ENCODE peak calls at places on chromosomes 12 and 14, in nine cellular contexts. E is heart left ventricle; J is Peyer's patch; V is HCT116; A is pancreas; X is CD8-positive, alpha-beta T cell; Y is aorta; F is upper lobe of right lung; O is SJCRH30. R is an unnamed sample. For H3K4me1, the result is how much of the 10 kb centered on the place peaks cover.

GRCh38 chr12:59429766-59430165 is 166.1 kb upstream of the SLC16A7 start:
- DNase-seq in V (no peak), F (no peak), A (no peak), J (no peak), O (no peak), Y (no peak), E (no peak), X (no peak), R (no peak)

GRCh38 chr12:92844147-92844763 is 84.8 kb downstream of the EEA1 start:
- DNase-seq in E (no peak), A (no peak), Y (no peak), J (no peak), X (no peak), F (no peak), O (no peak), V (no peak), R (no peak)

GRCh38 chr14:98871796-98872195 is 400.2 kb downstream of the BCL11B start:
- DNase-seq in X (no peak), F (no peak), J (no peak), Y (no peak), O (no peak), V (no peak), E (no peak), A (no peak), R (no peak)

GRCh38 chr14:103031956-103032355 is 25.4 kb downstream of the CDC42BPB start:
- DNase-seq in V (no peak), X (no peak), F (no peak), Y (no peak), J (peak), E (no peak), A (peak), O (no peak), R (no peak)

GRCh38 chr12:128534906-128535305 is 267.9 kb downstream of the TMEM132C start:
- DNase-seq in X (no peak), Y (no peak), O (no peak), J (no peak), E (no peak), V (no peak), A (no peak), F (no peak), R (no peak)

GRCh38 chr12:109744991-109745942 is 31.6 kb downstream of the FAM222A start:
- DNase-seq in O (no peak), E (no peak), Y (no peak), X (no peak), A (peak), F (peak), V (no peak), J (peak), R (no peak)

GRCh38 chr14:89255012-89255411 is 162.0 kb downstream of the FOXN3 start:
- DNase-seq in Y (no peak), O (no peak), V (no peak), A (no peak), J (no peak), X (no peak), E (no peak), F (no peak), R (no peak)

GRCh38 chr14:87745507-87746118 is 247.4 kb downstream of the GALC start:
- DNase-seq in E (no peak), O (peak), X (no peak), F (no peak), A (no peak), Y (no peak), V (peak), J (no peak), R (no peak)

GRCh38 chr12:25054783-25055144 is 105.9 kb upstream of the BCAT1 start:
- DNase-seq in O (no peak), A (no peak), F (no peak), J (no peak), X (peak), V (no peak), Y (no peak), E (no peak), R (peak)

GRCh38 chr12:75505706-75506312 is 5.6 kb downstream of the KRR1 start:
- DNase-seq in Y (no peak), A (no peak), X (no peak), V (no peak), F (no peak), E (no peak), O (no peak), J (no peak), R (no peak)

GRCh38 chr12:121579190-121579791 is 1.5 kb downstream of the KDM2B start:
- DNase-seq in O (peak), V (no peak), E (peak), F (peak), J (peak), A (peak), Y (peak), X (peak), R (peak)

GRCh38 chr14:36817071-36817930 is 155.6 kb downstream of the PAX9 start:
- DNase-seq in Y (no peak), A (no peak), F (no peak), J (no peak), O (no peak), E (no peak), X (no peak), V (no peak), R (no peak)

GRCh38 chr14:30938617-30939016 is 64.3 kb downstream of the COCH start:
- DNase-seq in X (no peak), F (no peak), O (no peak), A (no peak), J (no peak), E (no peak), Y (no peak), V (no peak), R (no peak)

GRCh38 chr12:89960011-89960507 is 251.4 kb upstream of the ATP2B1 start:
- DNase-seq in E (no peak), Y (no peak), O (no peak), V (no peak), J (no peak), F (no peak), X (no peak), A (no peak), R (no peak)

GRCh38 chr12:12473223-12473622 is 89.4 kb downstream of the DUSP16 start:
- DNase-seq in F (no peak), E (no peak), X (no peak), O (no peak), A (no peak), Y (no peak), V (no peak), J (no peak), R (no peak)

GRCh38 chr12:113334786-113335539 is at the start of gene SLC8B1:
- DNase-seq in A (peak), Y (peak), F (peak), E (peak), V (no peak), X (peak), O (peak), J (peak), R (peak)

GRCh38 chr12:105705765-105706164 is 375.3 kb downstream of the C12orf75 start:
- DNase-seq in A (no peak), E (peak), J (peak), X (no peak), O (peak), F (no peak), V (peak), Y (no peak), R (no peak)

GRCh38 chr14:26987734-26988363 is 390.0 kb upstream of the NOVA1 start:
- DNase-seq in J (no peak), E (no peak), F (no peak), O (no peak), V (no peak), Y (no peak), X (no peak), A (no peak), R (no peak)

GRCh38 chr14:50070840-50071548 is 45.4 kb downstream of the VCPKMT start:
- DNase-seq in F (no peak), E (no peak), A (no peak), O (no peak), V (no peak), J (peak), Y (no peak), X (no peak), R (no peak)

GRCh38 chr14:31083781-31084180 is 57.6 kb upstream of the STRN3 start:
- DNase-seq in J (no peak), O (no peak), A (no peak), E (no peak), F (no peak), Y (no peak), X (no peak), V (no peak), R (no peak)

GRCh38 chr12:65449400-65449799 is 170.9 kb downstream of the MSRB3 start:
- DNase-seq in A (no peak), E (no peak), V (no peak), O (no peak), J (no peak), X (no peak), Y (no peak), F (no peak), R (no peak)

GRCh38 chr12:125193798-125194562 is 128.7 kb downstream of the AACS start:
- DNase-seq in J (no peak), Y (no peak), E (no peak), O (no peak), F (no peak), A (no peak), V (no peak), X (no peak), R (no peak)

GRCh38 chr12:130357241-130357640 is 19.6 kb downstream of the PIWIL1 start:
- DNase-seq in A (no peak), X (no peak), F (no peak), J (no peak), Y (no peak), V (no peak), O (no peak), E (no peak), R (no peak)

GRCh38 chr12:89059721-89060120 is 292.6 kb downstream of the DUSP6 start:
- DNase-seq in Y (no peak), O (peak), A (no peak), J (no peak), F (no peak), X (no peak), V (no peak), E (no peak), R (no peak)

GRCh38 chr12:39467432-39467870 is 24.5 kb upstream of the KIF21A start:
- DNase-seq in O (no peak), F (no peak), X (no peak), E (no peak), J (no peak), Y (no peak), V (no peak), A (no peak), R (peak)

GRCh38 chr12:110765144-110765543 is 22.5 kb upstream of the PPP1CC start:
- DNase-seq in E (no peak), A (no peak), F (no peak), J (no peak), V (no peak), X (no peak), O (no peak), Y (no peak), R (no peak)

GRCh38 chr12:49647827-49648721 is 24.7 kb downstream of the PRPF40B start:
- DNase-seq in V (no peak), E (no peak), Y (no peak), J (no peak), F (no peak), X (no peak), A (peak), O (no peak), R (no peak)

GRCh38 chr12:47184229-47184628 is 104.5 kb upstream of the AMIGO2 start:
- DNase-seq in Y (no peak), A (no peak), V (no peak), F (no peak), X (no peak), O (no peak), E (no peak), J (no peak), R (no peak)

GRCh38 chr14:101719045-101719645 is 42.4 kb upstream of the PPP2R5C start:
- DNase-seq in V (no peak), J (no peak), F (no peak), E (peak), A (no peak), X (peak), Y (no peak), O (no peak), R (no peak)

GRCh38 chr14:49919825-49920224 is 26.9 kb downstream of the ARF6 start:
- DNase-seq in X (no peak), E (no peak), Y (no peak), V (no peak), A (no peak), O (no peak), J (peak), F (no peak), R (no peak)

GRCh38 chr14:52950898-52951729 is at the start of gene FERMT2:
- DNase-seq in E (peak), V (peak), X (no peak), J (peak), A (peak), Y (peak), O (peak), F (peak), R (no peak)

GRCh38 chr14:30551460-30551859 is 7.5 kb upstream of the G2E3 start:
- DNase-seq in J (no peak), Y (no peak), O (peak), V (no peak), X (no peak), E (no peak), A (no peak), F (no peak), R (no peak)

GRCh38 chr14:77023001-77023996 is 5.2 kb downstream of the IRF2BPL start:
- DNase-seq in F (no peak), J (peak), X (no peak), O (no peak), Y (peak), A (no peak), V (no peak), E (peak), R (no peak)

GRCh38 chr14:103001651-103002396 is 55.5 kb downstream of the CDC42BPB start:
- DNase-seq in V (no peak), F (no peak), X (no peak), Y (peak), O (no peak), E (no peak), A (no peak), J (peak), R (no peak)

GRCh38 chr12:124276337-124276736 is 18.6 kb upstream of the RFLNA start:
- DNase-seq in Y (no peak), F (no peak), O (no peak), V (no peak), A (no peak), E (no peak), X (no peak), J (no peak), R (no peak)

GRCh38 chr14:76918176-76918750 is 92.1 kb downstream of the LRRC74A start:
- DNase-seq in X (no peak), O (peak), Y (peak), A (no peak), V (no peak), J (peak), F (peak), E (peak), R (no peak)

GRCh38 chr14:50310445-50310844 is 1.6 kb downstream of the L2HGDH start:
- DNase-seq in X (no peak), V (no peak), F (no peak), Y (no peak), J (no peak), A (no peak), O (no peak), E (no peak), R (no peak)

GRCh38 chr14:101177301-101178055 is 274.0 kb upstream of the RTL1 start:
- DNase-seq in J (peak), V (no peak), E (no peak), A (no peak), O (no peak), X (no peak), F (peak), Y (no peak), R (no peak)

GRCh38 chr12:13163868-13164267 is 32.7 kb upstream of the EMP1 start:
- DNase-seq in Y (no peak), X (no peak), E (no peak), O (no peak), V (no peak), A (no peak), F (no peak), J (no peak), R (no peak)

DNA sequence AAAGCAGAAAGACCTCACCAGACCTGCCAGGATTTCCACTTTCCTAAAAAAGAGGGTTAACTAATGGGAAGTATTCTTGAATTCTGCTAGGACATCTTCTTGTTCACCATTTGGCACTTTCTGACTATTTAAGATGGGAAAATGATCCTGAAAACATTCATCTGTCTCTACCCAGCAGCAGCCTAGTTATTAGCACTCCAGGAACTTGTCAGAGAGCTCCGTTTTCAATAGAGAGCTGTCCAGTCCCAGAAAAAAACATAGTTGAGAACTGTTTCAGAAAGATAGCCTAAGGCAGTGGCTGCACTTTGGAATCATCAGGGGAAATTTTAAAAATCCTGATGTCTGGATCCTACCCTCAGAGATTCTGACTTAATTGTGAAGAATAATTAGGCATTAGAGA is 22.1 kb upstream of the CEP83 start:
- DNase-seq in Y (no peak), F (no peak), E (no peak), V (no peak), O (no peak), J (no peak), A (no peak), X (no peak), R (no peak)
- H3K27ac ChIP-seq in Y (no peak), F (no peak), E (no peak), V (no peak), O (no peak), J (no peak), A (no peak), X (no peak), R (no peak)

GRCh38 chr12:104219908-104220404 is 4.4 kb downstream of the TXNRD1 start:
- DNase-seq in O (peak), J (peak), A (no peak), V (peak), F (no peak), E (no peak), Y (no peak), X (peak), R (peak)

GRCh38 chr12:104222981-104223380 is 7.4 kb downstream of the TXNRD1 start:
- DNase-seq in O (no peak), E (no peak), F (no peak), Y (no peak), J (no peak), X (no peak), A (no peak), V (no peak), R (no peak)

GRCh38 chr12:104218935-104219334 is 3.4 kb downstream of the TXNRD1 start:
- DNase-seq in A (no peak), V (peak), O (no peak), F (no peak), X (no peak), Y (no peak), J (no peak), E (no peak), R (no peak)

GRCh38 chr12:104219361-104219892 is 3.8 kb downstream of the TXNRD1 start:
- DNase-seq in J (no peak), E (peak), V (peak), X (no peak), F (no peak), O (no peak), A (no peak), Y (no peak), R (no peak)

DNA sequence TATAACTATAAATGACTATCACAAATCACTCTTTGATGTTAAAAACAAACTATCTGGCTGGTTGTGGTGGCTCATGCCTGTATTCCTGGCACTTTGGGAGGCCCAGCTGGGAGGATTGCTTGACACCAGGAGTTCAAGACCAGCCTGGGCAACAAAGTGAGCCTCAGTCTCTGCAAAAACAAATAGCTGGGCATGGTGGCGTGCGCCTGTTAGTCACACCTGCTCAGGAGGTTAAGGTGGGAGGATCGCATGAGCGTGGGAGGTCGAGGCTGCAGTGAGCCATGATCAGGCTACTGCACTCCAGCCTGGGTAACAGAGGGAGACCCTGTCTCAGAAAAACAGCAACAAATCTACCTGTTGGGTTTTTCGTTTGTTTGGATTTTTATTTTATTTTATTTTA is 5.4 kb downstream of the TXNRD1 start:
- DNase-seq in X (no peak), O (no peak), A (no peak), V (no peak), J (no peak), Y (no peak), F (no peak), E (no peak), R (no peak)
- H3K4me1 ChIP-seq in X (under half), O (under half), A (under half), V (half or more), J (under half), Y (under half), F (under half), E (under half), R (under half)

GRCh38 chr14:105152794-105153241 is 15.8 kb downstream of the JAG2 start:
- DNase-seq in V (no peak), A (peak), F (no peak), J (no peak), X (no peak), O (no peak), Y (peak), E (peak), R (no peak)
- H3K27ac ChIP-seq in V (no peak), A (no peak), F (peak), J (no peak), X (no peak), O (peak), Y (no peak), E (peak), R (no peak)

GRCh38 chr12:1929985-1930815 is 11.7 kb upstream of the CACNA2D4 start:
- DNase-seq in A (no peak), F (peak), X (no peak), O (no peak), Y (no peak), V (no peak), E (no peak), J (peak), R (no peak)
- H3K4me1 ChIP-seq in A (under half), F (under half), X (under half), O (under half), Y (under half), V (under half), E (under half), J (under half), R (under half)

GRCh38 chr12:42468341-42468821 is 121.2 kb downstream of the PRICKLE1 start:
- DNase-seq in A (no peak), X (no peak), O (no peak), V (no peak), F (no peak), E (peak), Y (no peak), J (peak), R (no peak)
- H3K27ac ChIP-seq in A (no peak), X (no peak), O (no peak), V (no peak), F (no peak), E (peak), Y (no peak), J (peak), R (no peak)

DNA sequence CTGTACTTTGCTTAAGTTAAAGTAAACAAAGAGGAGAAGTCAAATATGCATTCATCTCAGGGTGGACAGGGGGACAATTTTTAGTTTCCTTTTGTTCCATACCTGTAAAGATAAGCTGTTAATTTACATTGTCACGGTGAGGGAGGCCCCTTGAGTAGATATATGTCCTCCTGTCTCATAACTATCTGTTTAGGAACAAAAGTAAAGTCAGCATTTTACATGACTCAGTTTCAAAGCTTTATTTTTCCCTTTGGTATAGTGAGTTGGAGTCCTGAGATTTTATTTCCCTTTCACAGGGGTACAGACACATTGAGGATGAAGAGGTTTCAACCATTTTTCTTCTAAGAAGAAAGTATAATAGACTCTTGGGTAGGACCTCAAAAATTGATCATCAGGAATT is 50.1 kb downstream of the TESPA1 start:
- DNase-seq in F (no peak), Y (no peak), J (no peak), O (no peak), A (no peak), V (no peak), X (no peak), E (no peak), R (no peak)
- H3K4me1 ChIP-seq in F (under half), Y (under half), J (under half), O (under half), A (under half), V (under half), X (under half), E (under half), R (under half)